ENCODE peak calls at places on chromosome 10, in six cellular contexts. Y, H, Q, J, L and K are unnamed samples.

GRCh38 chr10:32207544-32207943 is 139.4 kb downstream of the EPC1 start:
- DNase-seq in Y (peak; percentile 31), H (no peak), Q (no peak), J (no peak), L (peak; percentile 42), K (no peak)

GRCh38 chr10:30437039-30437781 is 3.2 kb downstream of the MAP3K8 start:
- DNase-seq in Y (no peak), H (no peak), Q (no peak), J (no peak), L (peak; percentile 62), K (no peak)

GRCh38 chr10:47374611-47375536 is 9.2 kb downstream of the ZNF488 start:
- DNase-seq in Y (no peak), H (no peak), Q (peak; percentile 14), J (peak; percentile 42), L (no peak), K (no peak)

GRCh38 chr10:72088879-72089585 is 681 bp upstream of the SPOCK2 start:
- DNase-seq in Y (peak; percentile 62), H (no peak), Q (no peak), J (peak; percentile 88), L (no peak), K (peak; percentile 18)

GRCh38 chr10:102280397-102281015 is 35.2 kb downstream of the GBF1 start:
- DNase-seq in Y (peak; percentile 37), H (no peak), Q (no peak), J (peak; percentile 85), L (no peak), K (peak; percentile 92)

GRCh38 chr10:29033311-29033940 is 255.4 kb upstream of the LYZL1 start:
- DNase-seq in Y (no peak), H (no peak), Q (no peak), J (no peak), L (no peak), K (no peak)

GRCh38 chr10:74880041-74880440 is 53.6 kb downstream of the KAT6B start:
- DNase-seq in Y (no peak), H (no peak), Q (no peak), J (no peak), L (no peak), K (no peak)

GRCh38 chr10:54496852-54497251 is 304.2 kb downstream of the PCDH15 start:
- DNase-seq in Y (no peak), H (no peak), Q (no peak), J (no peak), L (no peak), K (no peak)

GRCh38 chr10:132066186-132066585 is 440 bp downstream of the JAKMIP3 start:
- DNase-seq in Y (no peak), H (no peak), Q (no peak), J (no peak), L (no peak), K (no peak)
- H3K4me3 ChIP-seq in Y (peak overlapping the region; percentile 68), H (peak overlapping the region; percentile 46), Q (peak overlapping the region; percentile 56), J (peak overlapping the region; percentile 72), L (peak overlapping the region; percentile 51), K (peak overlapping the region; percentile 63)

GRCh38 chr10:58384095-58384494 is 1.1 kb upstream of the TFAM start:
- DNase-seq in Y (no peak), H (no peak), Q (no peak), J (no peak), L (peak; percentile 45), K (no peak)

GRCh38 chr10:58384536-58384998 is 643 bp upstream of the TFAM start:
- DNase-seq in Y (no peak), H (no peak), Q (no peak), J (no peak), L (no peak), K (no peak)

GRCh38 chr10:58384999-58385783 is at the start of gene TFAM:
- DNase-seq in Y (peak; percentile 98), H (peak; percentile 76), Q (peak; percentile 91), J (peak; percentile 98), L (peak; percentile 95), K (peak; percentile 86)

GRCh38 chr10:58382489-58382995 is 2.7 kb upstream of the TFAM start:
- DNase-seq in Y (no peak), H (no peak), Q (no peak), J (no peak), L (no peak), K (no peak)

DNA sequence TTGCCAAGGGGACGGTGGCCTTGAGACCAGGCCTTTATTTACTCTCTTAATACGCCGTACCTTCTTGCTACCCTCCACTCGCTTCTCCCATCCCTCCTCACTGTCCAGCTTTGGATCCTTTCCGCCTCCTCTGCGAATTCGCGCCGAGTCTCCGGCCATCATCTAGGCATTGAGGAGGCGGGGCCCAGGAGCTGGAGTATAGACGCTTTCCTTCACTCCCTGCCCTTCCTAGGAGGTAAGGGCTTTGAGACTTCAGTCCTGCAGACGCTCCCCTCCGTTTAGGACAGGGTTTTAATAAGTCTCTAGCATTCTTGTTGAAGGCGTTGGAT is 538 bp downstream of the TFAM start:
- DNase-seq in Y (no peak), H (no peak), Q (peak; percentile 18), J (peak; percentile 43), L (peak; percentile 21), K (peak; percentile 37)
- TF ChIP-seq CTCF in Y (no peak), H (no peak), Q (no peak), J (no peak), L (no peak), K (no peak)

DNA sequence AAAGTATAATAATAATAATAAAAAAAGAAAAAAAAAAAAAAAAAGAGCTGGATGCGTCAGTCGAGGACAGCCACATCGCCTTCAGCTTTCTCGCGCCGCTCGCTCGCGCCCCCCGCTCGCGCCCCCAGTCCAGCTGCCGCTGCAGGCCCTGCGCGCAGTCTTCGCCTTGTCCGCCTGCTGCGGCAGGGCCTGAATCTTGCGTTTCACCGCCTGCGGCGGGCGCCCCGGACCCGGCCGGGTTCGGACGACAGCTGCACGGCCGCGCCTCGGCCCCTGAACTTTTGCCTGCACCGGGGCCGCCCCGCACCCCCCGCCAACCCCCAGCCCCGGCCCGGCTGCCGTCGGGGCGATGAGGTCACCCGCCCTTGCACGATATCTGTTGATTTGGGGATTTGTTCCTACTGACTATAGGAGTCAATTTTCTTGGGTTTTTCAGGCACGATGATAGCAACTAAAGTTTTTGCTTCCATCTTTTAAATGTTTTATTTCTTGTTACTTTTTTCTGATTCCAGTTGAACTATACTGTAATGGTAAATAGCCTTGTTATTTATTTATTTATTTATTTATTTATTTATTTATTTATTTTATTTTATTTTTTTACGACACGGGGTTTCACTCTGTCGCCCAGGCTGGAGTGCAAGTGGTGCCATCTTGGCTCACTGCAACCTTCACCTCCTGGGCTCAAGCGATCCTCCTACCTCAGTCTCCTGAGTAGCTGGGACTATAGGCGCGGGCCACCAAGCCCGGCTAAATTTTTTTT is 33.5 kb upstream of the CPN1 start:
- DNase-seq in Y (no peak), H (no peak), Q (no peak), J (no peak), L (no peak), K (no peak)
- H3K27ac ChIP-seq in Y (no peak overlapping the region), H (no peak overlapping the region), Q (no peak overlapping the region), J (no peak overlapping the region), L (no peak overlapping the region), K (no peak overlapping the region)

DNA sequence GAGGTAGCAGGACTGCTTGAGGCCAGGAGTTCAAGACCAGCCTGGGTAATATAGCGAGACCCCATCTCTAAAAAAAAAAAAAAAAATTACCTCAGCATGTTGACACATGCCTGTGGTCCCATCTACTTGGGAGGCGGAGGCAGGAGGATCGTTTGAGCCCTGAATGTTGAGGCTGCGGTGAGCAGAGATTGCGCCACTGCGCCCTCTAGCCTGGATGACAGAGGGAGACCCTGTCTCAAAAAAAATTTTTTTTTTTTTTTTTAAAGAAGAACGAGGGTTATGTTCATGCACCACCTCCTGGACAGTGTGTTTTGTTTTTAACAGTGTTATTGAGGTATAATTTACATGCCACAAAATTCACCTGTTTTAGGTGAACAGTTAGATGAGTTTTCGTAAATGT is 51.1 kb upstream of the SEPHS1 start:
- DNase-seq in Y (no peak), H (no peak), Q (no peak), J (no peak), L (no peak), K (no peak)
- H3K4me3 ChIP-seq in Y (no peak overlapping the region), H (no peak overlapping the region), Q (no peak overlapping the region), J (no peak overlapping the region), L (no peak overlapping the region), K (no peak overlapping the region)

GRCh38 chr10:24419067-24419466 is 210.1 kb downstream of the KIAA1217 start:
- DNase-seq in Y (no peak), H (no peak), Q (no peak), J (no peak), L (no peak), K (no peak)

GRCh38 chr10:24415455-24416169 is 206.7 kb downstream of the KIAA1217 start:
- DNase-seq in Y (peak; percentile 91), H (no peak), Q (peak; percentile 81), J (peak; percentile 96), L (no peak), K (peak; percentile 90)

GRCh38 chr10:24417053-24417452 is 208.1 kb downstream of the KIAA1217 start:
- DNase-seq in Y (no peak), H (no peak), Q (no peak), J (no peak), L (no peak), K (no peak)

GRCh38 chr10:24416248-24416647 is 207.3 kb downstream of the KIAA1217 start:
- DNase-seq in Y (no peak), H (no peak), Q (peak; percentile 57), J (peak; percentile 71), L (no peak), K (peak; percentile 85)

DNA sequence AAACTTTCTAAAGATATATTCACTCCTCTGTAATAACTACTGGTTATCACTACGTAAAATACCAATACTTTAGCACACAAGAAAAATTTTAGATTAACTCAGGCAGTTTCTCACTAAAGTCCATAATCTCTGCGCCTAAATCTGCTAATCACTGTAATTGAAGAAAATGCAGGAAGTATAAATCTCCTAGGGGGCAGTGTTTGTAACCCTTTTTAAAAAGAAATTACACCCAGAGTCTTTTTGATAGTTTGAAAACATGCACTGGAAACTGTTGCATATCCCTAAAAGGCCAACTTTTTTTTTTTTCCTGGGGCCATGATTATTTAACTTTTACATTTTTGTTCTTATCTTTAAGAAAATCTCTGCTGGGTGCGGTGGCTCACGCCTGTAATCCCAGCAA is 209.6 kb downstream of the KIAA1217 start:
- DNase-seq in Y (no peak), H (no peak), Q (no peak), J (no peak), L (peak; percentile 37), K (no peak)
- TF ChIP-seq CTCF in Y (peak; percentile 18), H (peak; percentile 10), Q (no peak), J (no peak), L (peak; percentile 41), K (peak; percentile 29)

DNA sequence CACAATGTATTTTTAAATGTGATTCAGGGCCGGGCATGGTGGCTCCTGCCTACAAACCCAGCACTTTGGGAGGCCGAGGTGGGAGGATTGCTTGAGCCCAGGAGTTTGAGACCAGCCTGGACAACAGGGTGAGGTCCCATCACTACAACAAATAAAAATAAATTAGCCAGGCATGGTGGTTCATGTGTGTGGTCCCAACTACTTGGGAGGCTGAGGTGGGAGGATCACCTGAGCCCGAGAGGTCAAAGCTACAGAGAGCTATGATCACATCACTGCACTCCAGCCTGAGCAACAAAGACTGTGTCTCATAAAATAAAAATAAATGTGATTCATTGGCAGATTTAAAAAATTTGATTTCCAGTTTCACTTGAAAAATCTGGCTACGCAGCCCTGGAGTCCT is 28.0 kb upstream of the SLC35G1 start:
- DNase-seq in Y (no peak), H (no peak), Q (no peak), J (no peak), L (no peak), K (no peak)
- H3K27ac ChIP-seq in Y (no peak overlapping the region), H (no peak overlapping the region), Q (no peak overlapping the region), J (no peak overlapping the region), L (no peak overlapping the region), K (no peak overlapping the region)